ENCODE peak calls at places on chromosomes 13 and 19, in six cellular contexts. One of them, this sample, is unnamed.

GRCh38 chr13:49300716-49301589 is 53.2 kb downstream of the CDADC1 start:
- DNase-seq in cardiac fibroblast: peak; percentile 83
- DNase-seq in keratinocyte: peak; percentile 33
- DNase-seq in CD4-positive, alpha-beta T cell: peak; percentile 40
- DNase-seq in endothelial cell: peak; percentile 22
- DNase-seq in lower leg skin: no peak
- DNase-seq in this sample: peak; percentile 28

GRCh38 chr19:43636121-43636683 is 3.4 kb downstream of the CADM4 start:
- DNase-seq in cardiac fibroblast: no peak
- DNase-seq in keratinocyte: no peak
- DNase-seq in CD4-positive, alpha-beta T cell: no peak
- DNase-seq in endothelial cell: no peak
- DNase-seq in lower leg skin: no peak
- DNase-seq in this sample: no peak

GRCh38 chr19:1076951-1077350 is 10.0 kb downstream of the ARHGAP45 start:
- DNase-seq in cardiac fibroblast: no peak
- DNase-seq in keratinocyte: no peak
- DNase-seq in CD4-positive, alpha-beta T cell: peak; percentile 90
- DNase-seq in endothelial cell: no peak
- DNase-seq in lower leg skin: peak; percentile 94
- DNase-seq in this sample: no peak

GRCh38 chr19:10295305-10295846 is 5.6 kb downstream of the ICAM5 start:
- DNase-seq in cardiac fibroblast: peak; percentile 42
- DNase-seq in keratinocyte: no peak
- DNase-seq in CD4-positive, alpha-beta T cell: peak; percentile 63
- DNase-seq in endothelial cell: no peak
- DNase-seq in lower leg skin: no peak
- DNase-seq in this sample: no peak

GRCh38 chr13:39567569-39567968 is 35.4 kb downstream of the LHFPL6 start:
- DNase-seq in cardiac fibroblast: no peak
- DNase-seq in keratinocyte: no peak
- DNase-seq in CD4-positive, alpha-beta T cell: no peak
- DNase-seq in endothelial cell: no peak
- DNase-seq in lower leg skin: no peak
- DNase-seq in this sample: no peak

GRCh38 chr19:13788991-13789390 is 6.3 kb upstream of the ZSWIM4 start:
- DNase-seq in cardiac fibroblast: peak; percentile 68
- DNase-seq in keratinocyte: no peak
- DNase-seq in CD4-positive, alpha-beta T cell: peak; percentile 27
- DNase-seq in endothelial cell: no peak
- DNase-seq in lower leg skin: no peak
- DNase-seq in this sample: no peak

GRCh38 chr13:112072531-112073244 is 5.7 kb downstream of the SOX1 start:
- DNase-seq in cardiac fibroblast: no peak
- DNase-seq in keratinocyte: no peak
- DNase-seq in CD4-positive, alpha-beta T cell: no peak
- DNase-seq in endothelial cell: peak; percentile 49
- DNase-seq in lower leg skin: peak; percentile 64
- DNase-seq in this sample: peak; percentile 79

GRCh38 chr19:47540748-47541147 is 25.9 kb upstream of the NAPA start:
- DNase-seq in cardiac fibroblast: peak; percentile 66
- DNase-seq in keratinocyte: no peak
- DNase-seq in CD4-positive, alpha-beta T cell: no peak
- DNase-seq in endothelial cell: no peak
- DNase-seq in lower leg skin: no peak
- DNase-seq in this sample: no peak

GRCh38 chr19:2475018-2475701 is 767 bp upstream of the GADD45B start:
- DNase-seq in cardiac fibroblast: peak; percentile 65
- DNase-seq in keratinocyte: no peak
- DNase-seq in CD4-positive, alpha-beta T cell: peak; percentile 48
- DNase-seq in endothelial cell: no peak
- DNase-seq in lower leg skin: peak; percentile 93
- DNase-seq in this sample: peak; percentile 40

GRCh38 chr19:49554701-49555181 is 25.6 kb downstream of the NOSIP start:
- DNase-seq in cardiac fibroblast: no peak
- DNase-seq in keratinocyte: no peak
- DNase-seq in CD4-positive, alpha-beta T cell: no peak
- DNase-seq in endothelial cell: no peak
- DNase-seq in lower leg skin: no peak
- DNase-seq in this sample: no peak

GRCh38 chr19:41753159-41753558 is 2.2 kb upstream of the CEACAM6 start:
- DNase-seq in cardiac fibroblast: peak; percentile 18
- DNase-seq in keratinocyte: no peak
- DNase-seq in CD4-positive, alpha-beta T cell: peak; percentile 75
- DNase-seq in endothelial cell: peak; percentile 77
- DNase-seq in lower leg skin: peak; percentile 82
- DNase-seq in this sample: peak; percentile 25

GRCh38 chr13:111880185-111880584 is 186.8 kb upstream of the SOX1 start:
- DNase-seq in cardiac fibroblast: no peak
- DNase-seq in keratinocyte: no peak
- DNase-seq in CD4-positive, alpha-beta T cell: no peak
- DNase-seq in endothelial cell: no peak
- DNase-seq in lower leg skin: peak; percentile 66
- DNase-seq in this sample: no peak

GRCh38 chr19:5085566-5085965 is 116.7 kb downstream of the KDM4B start:
- DNase-seq in cardiac fibroblast: no peak
- DNase-seq in keratinocyte: no peak
- DNase-seq in CD4-positive, alpha-beta T cell: no peak
- DNase-seq in endothelial cell: no peak
- DNase-seq in lower leg skin: no peak
- DNase-seq in this sample: no peak

GRCh38 chr13:99617474-99618255 is 116.4 kb downstream of the TM9SF2 start:
- DNase-seq in cardiac fibroblast: peak; percentile 73
- DNase-seq in keratinocyte: no peak
- DNase-seq in CD4-positive, alpha-beta T cell: no peak
- DNase-seq in endothelial cell: peak; percentile 67
- DNase-seq in lower leg skin: no peak
- DNase-seq in this sample: peak; percentile 65

GRCh38 chr19:49085868-49086232 is 599 bp downstream of the SNRNP70 start:
- DNase-seq in cardiac fibroblast: no peak
- DNase-seq in keratinocyte: no peak
- DNase-seq in CD4-positive, alpha-beta T cell: no peak
- DNase-seq in endothelial cell: no peak
- DNase-seq in lower leg skin: peak; percentile 83
- DNase-seq in this sample: no peak

GRCh38 chr19:45413497-45413896 is 7.1 kb downstream of the POLR1G start:
- DNase-seq in cardiac fibroblast: no peak
- DNase-seq in keratinocyte: no peak
- DNase-seq in CD4-positive, alpha-beta T cell: no peak
- DNase-seq in endothelial cell: no peak
- DNase-seq in lower leg skin: no peak
- DNase-seq in this sample: no peak

GRCh38 chr13:23851106-23851505 is 38.1 kb downstream of the MIPEP start:
- DNase-seq in cardiac fibroblast: peak; percentile 37
- DNase-seq in keratinocyte: no peak
- DNase-seq in CD4-positive, alpha-beta T cell: no peak
- DNase-seq in endothelial cell: no peak
- DNase-seq in lower leg skin: no peak
- DNase-seq in this sample: no peak

GRCh38 chr19:8463343-8463742 is 18.6 kb downstream of the HNRNPM start:
- DNase-seq in cardiac fibroblast: no peak
- DNase-seq in keratinocyte: no peak
- DNase-seq in CD4-positive, alpha-beta T cell: no peak
- DNase-seq in endothelial cell: no peak
- DNase-seq in lower leg skin: no peak
- DNase-seq in this sample: no peak

GRCh38 chr19:5407356-5407755 is 47.9 kb upstream of the ZNRF4 start:
- DNase-seq in cardiac fibroblast: peak; percentile 12
- DNase-seq in keratinocyte: no peak
- DNase-seq in CD4-positive, alpha-beta T cell: no peak
- DNase-seq in endothelial cell: no peak
- DNase-seq in lower leg skin: no peak
- DNase-seq in this sample: no peak

GRCh38 chr13:22800726-22801401 is 379.9 kb upstream of the SGCG start:
- DNase-seq in cardiac fibroblast: peak; percentile 6
- DNase-seq in keratinocyte: no peak
- DNase-seq in CD4-positive, alpha-beta T cell: no peak
- DNase-seq in endothelial cell: no peak
- DNase-seq in lower leg skin: no peak
- DNase-seq in this sample: no peak

GRCh38 chr13:60043262-60043661 is 120.5 kb downstream of the DIAPH3 start:
- DNase-seq in cardiac fibroblast: peak; percentile 26
- DNase-seq in keratinocyte: no peak
- DNase-seq in CD4-positive, alpha-beta T cell: no peak
- DNase-seq in endothelial cell: no peak
- DNase-seq in lower leg skin: no peak
- DNase-seq in this sample: no peak

GRCh38 chr13:106182404-106182803 is 353.1 kb downstream of the EFNB2 start:
- DNase-seq in cardiac fibroblast: peak; percentile 80
- DNase-seq in keratinocyte: peak; percentile 13
- DNase-seq in CD4-positive, alpha-beta T cell: no peak
- DNase-seq in endothelial cell: no peak
- DNase-seq in lower leg skin: no peak
- DNase-seq in this sample: no peak

GRCh38 chr19:16375936-16376185 is 51.2 kb downstream of the KLF2 start:
- DNase-seq in cardiac fibroblast: no peak
- DNase-seq in keratinocyte: no peak
- DNase-seq in CD4-positive, alpha-beta T cell: no peak
- DNase-seq in endothelial cell: no peak
- DNase-seq in lower leg skin: no peak
- DNase-seq in this sample: no peak

GRCh38 chr13:32041429-32041828 is 9.9 kb downstream of the FRY start:
- DNase-seq in cardiac fibroblast: no peak
- DNase-seq in keratinocyte: no peak
- DNase-seq in CD4-positive, alpha-beta T cell: no peak
- DNase-seq in endothelial cell: no peak
- DNase-seq in lower leg skin: no peak
- DNase-seq in this sample: no peak

GRCh38 chr13:113489171-113489548 is 1.4 kb downstream of the DCUN1D2 start:
- DNase-seq in cardiac fibroblast: no peak
- DNase-seq in keratinocyte: no peak
- DNase-seq in CD4-positive, alpha-beta T cell: no peak
- DNase-seq in endothelial cell: no peak
- DNase-seq in lower leg skin: no peak
- DNase-seq in this sample: no peak
- TF ChIP-seq CTCF in cardiac fibroblast: no peak
- TF ChIP-seq CTCF in keratinocyte: peak; percentile 6
- TF ChIP-seq CTCF in CD4-positive, alpha-beta T cell: no peak
- TF ChIP-seq CTCF in endothelial cell: no peak
- TF ChIP-seq CTCF in lower leg skin: no peak
- TF ChIP-seq CTCF in this sample: no peak

DNA sequence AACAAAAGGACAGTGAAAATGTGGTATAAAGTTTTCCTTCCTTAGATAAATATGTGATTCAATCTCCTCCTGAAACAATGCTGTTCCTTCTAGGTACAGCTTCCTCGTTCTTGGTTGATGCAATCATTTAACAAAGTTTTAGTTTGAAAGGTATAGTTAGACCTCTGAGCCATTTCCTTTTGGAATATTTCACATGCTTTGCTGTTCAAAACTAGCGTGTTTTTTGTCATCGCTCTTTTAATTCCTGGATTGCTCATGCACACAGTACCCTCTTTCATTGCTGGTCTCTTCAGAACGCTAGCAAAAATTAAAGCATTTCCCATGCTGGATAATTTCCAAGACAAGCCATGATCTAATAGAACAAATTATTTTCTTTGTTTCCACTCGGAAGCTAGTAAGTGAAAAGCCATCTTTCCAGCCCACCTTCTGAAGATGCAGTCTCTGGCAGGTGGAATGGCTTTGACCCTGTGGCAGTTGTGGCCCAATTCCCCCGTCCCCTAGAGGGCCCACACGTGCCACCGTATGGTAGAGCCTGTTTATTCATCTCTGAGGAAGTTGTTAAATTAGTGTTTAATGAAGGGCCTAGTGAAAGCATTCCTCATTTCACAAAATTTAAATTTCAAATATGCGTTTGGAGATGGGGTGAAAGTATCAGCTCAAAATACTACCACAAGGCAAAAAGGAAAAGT is 1040.6 kb upstream of the SLC10A2 start:
- DNase-seq in cardiac fibroblast: peak; percentile 64
- DNase-seq in keratinocyte: no peak
- DNase-seq in CD4-positive, alpha-beta T cell: no peak
- DNase-seq in endothelial cell: no peak
- DNase-seq in lower leg skin: no peak
- DNase-seq in this sample: no peak
- TF ChIP-seq CTCF in cardiac fibroblast: no peak
- TF ChIP-seq CTCF in keratinocyte: no peak
- TF ChIP-seq CTCF in CD4-positive, alpha-beta T cell: no peak
- TF ChIP-seq CTCF in endothelial cell: no peak
- TF ChIP-seq CTCF in lower leg skin: no peak
- TF ChIP-seq CTCF in this sample: no peak

DNA sequence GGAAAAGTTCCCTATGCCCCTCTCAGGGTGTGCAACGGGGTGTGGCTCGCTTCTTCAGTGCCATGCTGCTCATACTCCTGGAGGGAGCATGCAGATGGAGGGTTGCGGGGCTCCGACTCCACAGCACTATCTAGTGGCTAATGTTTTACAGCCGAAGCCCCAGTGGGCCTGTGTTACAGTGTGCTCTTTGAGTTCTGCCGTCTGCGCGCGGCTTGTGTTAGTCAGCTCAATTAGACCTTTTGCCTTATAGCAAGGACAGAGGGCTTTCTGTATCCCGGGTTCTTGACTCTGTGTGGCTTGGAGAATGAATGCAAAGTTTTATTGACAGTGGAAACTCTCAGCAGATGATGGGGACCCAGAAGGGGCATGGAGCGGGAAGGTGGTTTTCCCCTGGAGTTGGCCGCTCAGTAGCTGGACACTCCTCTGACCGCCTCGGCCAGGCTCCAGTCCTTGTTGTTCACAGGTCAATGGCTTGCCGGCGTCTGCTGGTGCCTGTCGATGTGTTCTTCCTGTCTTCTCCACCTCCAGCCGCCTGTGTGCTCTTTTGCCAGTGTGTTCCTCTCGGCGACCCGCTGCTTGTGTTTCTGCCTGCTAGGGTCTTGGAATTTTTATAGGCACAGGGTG is 383.4 kb downstream of the LMO7 start:
- DNase-seq in cardiac fibroblast: no peak
- DNase-seq in keratinocyte: no peak
- DNase-seq in CD4-positive, alpha-beta T cell: no peak
- DNase-seq in endothelial cell: peak; percentile 59
- DNase-seq in lower leg skin: no peak
- DNase-seq in this sample: peak; percentile 49
- TF ChIP-seq CTCF in cardiac fibroblast: peak; percentile 37
- TF ChIP-seq CTCF in keratinocyte: peak; percentile 47
- TF ChIP-seq CTCF in CD4-positive, alpha-beta T cell: no peak
- TF ChIP-seq CTCF in endothelial cell: no peak
- TF ChIP-seq CTCF in lower leg skin: no peak
- TF ChIP-seq CTCF in this sample: peak; percentile 54

GRCh38 chr19:34828156-34828555 is 55.1 kb upstream of the ZNF599 start:
- DNase-seq in cardiac fibroblast: no peak
- DNase-seq in keratinocyte: no peak
- DNase-seq in CD4-positive, alpha-beta T cell: no peak
- DNase-seq in endothelial cell: no peak
- DNase-seq in lower leg skin: no peak
- DNase-seq in this sample: no peak

GRCh38 chr19:34825212-34825611 is 52.2 kb upstream of the ZNF599 start:
- DNase-seq in cardiac fibroblast: no peak
- DNase-seq in keratinocyte: no peak
- DNase-seq in CD4-positive, alpha-beta T cell: no peak
- DNase-seq in endothelial cell: no peak
- DNase-seq in lower leg skin: no peak
- DNase-seq in this sample: no peak

DNA sequence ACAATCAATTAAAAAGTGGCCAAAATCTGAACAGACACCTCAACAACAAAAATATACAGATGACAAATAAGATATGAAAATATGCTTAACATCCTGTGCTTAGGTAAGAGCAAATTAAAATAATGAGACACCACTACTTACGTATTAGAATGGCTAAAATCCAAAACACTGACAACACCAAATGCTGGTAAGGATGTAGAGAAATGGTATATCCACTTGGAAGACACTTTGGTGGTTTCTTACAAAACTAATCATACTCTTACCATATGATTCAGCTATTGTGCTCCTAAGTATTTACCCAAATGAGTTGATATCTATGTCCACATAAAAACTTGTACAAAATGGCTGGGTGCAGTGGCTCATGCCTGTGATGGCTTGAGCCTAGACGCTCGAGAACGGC is 51.7 kb upstream of the ZNF599 start:
- DNase-seq in cardiac fibroblast: no peak
- DNase-seq in keratinocyte: no peak
- DNase-seq in CD4-positive, alpha-beta T cell: no peak
- DNase-seq in endothelial cell: no peak
- DNase-seq in lower leg skin: no peak
- DNase-seq in this sample: no peak
- TF ChIP-seq CTCF in cardiac fibroblast: no peak
- TF ChIP-seq CTCF in keratinocyte: no peak
- TF ChIP-seq CTCF in CD4-positive, alpha-beta T cell: no peak
- TF ChIP-seq CTCF in endothelial cell: no peak
- TF ChIP-seq CTCF in lower leg skin: no peak
- TF ChIP-seq CTCF in this sample: no peak